ENCODE peak calls at places on chromosomes 4 and X, in four cellular contexts. H is K562, I is H1, M is HepG2. L is an unnamed sample.

GRCh38 chr4:53645108-53645507 is 53.8 kb upstream of the LNX1 start:
- DNase-seq in H (no peak), I (no peak), M (no peak), L (no peak)

GRCh38 chr4:126375462-126376054 is 1060.8 kb downstream of the FAT4 start:
- DNase-seq in H (no peak), I (no peak), M (no peak), L (no peak)

GRCh38 chr4:1900087-1900433 is 28.9 kb downstream of the NSD2 start:
- DNase-seq in H (no peak), I (no peak), M (no peak), L (no peak)

GRCh38 chr4:146520894-146521542 is 722 bp downstream of the SLC10A7 start:
- DNase-seq in H (peak), I (no peak), M (peak), L (no peak)

GRCh38 chr4:96742332-96743014 is 902.6 kb downstream of the PDHA2 start:
- DNase-seq in H (no peak), I (no peak), M (no peak), L (no peak)

GRCh38 chr4:82733636-82734035 is 65.0 kb downstream of the SCD5 start:
- DNase-seq in H (no peak), I (no peak), M (no peak), L (no peak)

GRCh38 chr4:142406917-142407501 is 439.1 kb downstream of the INPP4B start:
- DNase-seq in H (no peak), I (no peak), M (no peak), L (no peak)

GRCh38 chrX:35919536-35920309 is at the start of gene CFAP47:
- DNase-seq in H (no peak), I (peak), M (no peak), L (no peak)

GRCh38 chr4:168604496-168605373 is 107.9 kb downstream of the PALLD start:
- DNase-seq in H (no peak), I (no peak), M (no peak), L (peak)

GRCh38 chr4:87985097-87985886 is 9.8 kb downstream of the SPP1 start:
- DNase-seq in H (no peak), I (peak), M (peak), L (peak)

GRCh38 chr4:175412744-175413143 is 399.3 kb downstream of the GPM6A start:
- DNase-seq in H (no peak), I (no peak), M (no peak), L (no peak)

GRCh38 chrX:133444952-133445831 is 29.9 kb upstream of the GPC4 start:
- DNase-seq in H (no peak), I (no peak), M (no peak), L (peak)

GRCh38 chrX:33204889-33205288 is 6.5 kb downstream of the DMD start:
- DNase-seq in H (no peak), I (no peak), M (no peak), L (no peak)

GRCh38 chr4:2359591-2360390 is 58.7 kb downstream of the ZFYVE28 start:
- DNase-seq in H (no peak), I (no peak), M (no peak), L (no peak)

GRCh38 chr4:55820260-55820659 is 670 bp downstream of the EXOC1L start:
- DNase-seq in H (no peak), I (no peak), M (no peak), L (no peak)

GRCh38 chr4:55817691-55818090 is 1.9 kb upstream of the EXOC1L start:
- DNase-seq in H (no peak), I (no peak), M (no peak), L (no peak)

GRCh38 chr4:55824865-55825264 is 5.3 kb downstream of the EXOC1L start:
- DNase-seq in H (no peak), I (no peak), M (no peak), L (no peak)

GRCh38 chr4:55819634-55820033 is at the start of gene EXOC1L:
- DNase-seq in H (peak), I (peak), M (peak), L (no peak)
- TF ChIP-seq FOSL1 in H (no peak), I (no peak), M (no peak), L (no peak)

GRCh38 chr4:44256414-44256813 is 192.2 kb downstream of the KCTD8 start:
- DNase-seq in H (no peak), I (no peak), M (no peak), L (no peak)
- TF ChIP-seq FOSL1 in H (no peak), I (no peak), M (no peak), L (no peak)

GRCh38 chr4:121668368-121669162 is 28.2 kb downstream of the ANXA5 start:
- DNase-seq in H (no peak), I (no peak), M (no peak), L (no peak)
- TF ChIP-seq FOSL1 in H (no peak), I (no peak), M (no peak), L (no peak)

GRCh38 chr4:95510877-95511276 is 37.9 kb downstream of the UNC5C start:
- DNase-seq in H (no peak), I (no peak), M (no peak), L (peak)

GRCh38 chr4:95507561-95507960 is 41.2 kb downstream of the UNC5C start:
- DNase-seq in H (no peak), I (no peak), M (no peak), L (no peak)

GRCh38 chr4:95511477-95511876 is 37.3 kb downstream of the UNC5C start:
- DNase-seq in H (no peak), I (no peak), M (no peak), L (no peak)

GRCh38 chr4:95508421-95508820 is 40.4 kb downstream of the UNC5C start:
- DNase-seq in H (no peak), I (no peak), M (no peak), L (peak)

GRCh38 chr4:95510145-95510544 is 38.6 kb downstream of the UNC5C start:
- DNase-seq in H (peak), I (no peak), M (peak), L (no peak)
- TF ChIP-seq FOSL1 in H (no peak), I (no peak), M (no peak), L (no peak)

GRCh38 chrX:135549519-135549918 is 29.1 kb downstream of the INTS6L start:
- DNase-seq in H (no peak), I (no peak), M (no peak), L (no peak)

GRCh38 chrX:135544338-135544948 is 24.0 kb downstream of the INTS6L start:
- DNase-seq in H (no peak), I (no peak), M (no peak), L (no peak)

GRCh38 chrX:135543924-135544323 is 23.5 kb downstream of the INTS6L start:
- DNase-seq in H (peak), I (peak), M (no peak), L (no peak)
- TF ChIP-seq FOSL1 in H (no peak), I (no peak), M (no peak), L (no peak)

DNA sequence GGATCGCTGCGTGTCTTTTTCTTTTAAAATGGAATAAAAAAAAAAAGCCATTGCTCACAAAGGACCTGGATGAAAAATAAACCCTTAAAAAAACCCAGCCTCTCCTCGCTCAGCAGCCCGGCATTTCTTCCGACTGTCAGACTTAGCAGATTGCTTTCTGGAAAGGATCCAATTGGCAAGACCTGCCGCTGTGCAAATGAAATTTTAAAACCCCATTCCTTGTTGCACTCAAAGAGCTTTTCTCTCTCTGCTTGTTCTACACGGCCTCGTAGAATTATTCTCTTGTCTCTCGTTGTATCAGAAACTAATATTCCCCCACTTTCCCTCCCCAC is 578.6 kb downstream of the BCOR start:
- DNase-seq in H (no peak), I (no peak), M (no peak), L (no peak)
- TF ChIP-seq FOSL1 in H (no peak), I (no peak), M (no peak), L (no peak)